ENCODE peak calls at places on chromosomes 2 and 18, in six cellular contexts. I is neural progenitor cell; L is glutamatergic neuron; H is left ventricle myocardium superior; G is stimulated activated naive B cell treated with anti-CD40 and anti-IgM and Interleukin-4, amounts not matched to agents 10 μg/mL and 1 μg/mL and 100 μg/mL, for 72 hours; F is AG04449. M is an unnamed sample.

GRCh38 chr18:48862678-48863270 is 88.0 kb downstream of the SMAD7 start:
- DNase-seq in I (no peak), L (peak), G (no peak), F (no peak), H (peak), M (no peak)

GRCh38 chr18:48940854-48941531 is 9.8 kb downstream of the SMAD7 start:
- DNase-seq in L (no peak), I (no peak), G (no peak), F (no peak), H (no peak), M (no peak)

GRCh38 chr18:56869189-56869777 is 218.1 kb downstream of the WDR7 start:
- DNase-seq in H (no peak), L (no peak), F (no peak), I (peak), G (no peak), M (peak)

GRCh38 chr18:27377251-27377650 is 192.1 kb upstream of the CHST9 start:
- DNase-seq in F (no peak), G (no peak), H (no peak), I (no peak), L (no peak), M (no peak)

GRCh38 chr2:29606105-29606871 is 315.1 kb downstream of the ALK start:
- DNase-seq in L (no peak), H (no peak), G (no peak), I (no peak), F (peak), M (no peak)

GRCh38 chr2:178279142-178279541 is 84.8 kb downstream of the OSBPL6 start:
- DNase-seq in G (no peak), L (no peak), F (peak), H (no peak), I (peak), M (no peak)

GRCh38 chr2:169362346-169363026 is at the start of gene LRP2:
- DNase-seq in G (no peak), H (peak), F (no peak), L (peak), I (peak), M (peak)

GRCh38 chr2:28713582-28714292 is 37.9 kb upstream of the PPP1CB start:
- DNase-seq in F (no peak), G (no peak), I (no peak), H (no peak), L (no peak), M (no peak)

GRCh38 chr2:205769494-205769848 is 87.2 kb downstream of the NRP2 start:
- DNase-seq in G (no peak), L (no peak), H (no peak), I (no peak), F (no peak), M (no peak)

GRCh38 chr18:44627245-44627644 is 53.4 kb upstream of the SETBP1 start:
- DNase-seq in G (no peak), L (no peak), F (no peak), H (no peak), I (no peak), M (no peak)

GRCh38 chr18:9135912-9136314 is 668 bp upstream of the ANKRD12 start:
- DNase-seq in F (no peak), H (no peak), G (no peak), L (peak), I (peak), M (peak)

M was measured in D341Med.